ENCODE peak calls at places on chromosomes 4 and X, in seven cellular contexts. G is stimulated activated naive B cell treated with anti-CD40 and anti-IgM and Interleukin-4, amounts not matched to agents 10 μg/mL and 1 μg/mL and 100 μg/mL, for 72 hours; H is AG09309; T is A673; Q is activated T-cell treated with anti-CD3 and anti-CD28 coated beads for 1 hour; F is Kasumi-1; K is DMS153. O is an unnamed sample.

GRCh38 chr4:71211748-71212147 is 127.1 kb upstream of the SLC4A4 start:
- DNase-seq in T (no peak), H (no peak), Q (no peak), F (no peak), G (no peak), K (no peak), O (no peak)

GRCh38 chrX:10415704-10416001 is 204.7 kb downstream of the MID1 start:
- DNase-seq in T (no peak), Q (no peak), K (no peak), F (no peak), G (no peak), H (no peak), O (no peak)

GRCh38 chr4:12875640-12876243 is 608.4 kb downstream of the RAB28 start:
- DNase-seq in H (no peak), T (no peak), G (no peak), K (no peak), Q (no peak), F (no peak), O (no peak)

GRCh38 chrX:47687249-47687648 is 28.3 kb upstream of the UXT start:
- DNase-seq in K (no peak), G (no peak), H (no peak), T (no peak), Q (no peak), F (no peak), O (no peak)

GRCh38 chr4:107930821-107931774 is at the start of gene CYP2U1:
- DNase-seq in H (no peak), T (peak), F (peak), K (peak), Q (peak), G (peak), O (no peak)

GRCh38 chr4:27141530-27141929 is 280.9 kb downstream of the STIM2 start:
- DNase-seq in K (no peak), F (no peak), H (no peak), G (no peak), Q (no peak), T (no peak), O (no peak)

GRCh38 chr4:126051709-126052424 is 737.1 kb downstream of the FAT4 start:
- DNase-seq in Q (no peak), T (peak), G (no peak), K (no peak), F (no peak), H (peak), O (no peak)

GRCh38 chr4:122086338-122086737 is 65.8 kb upstream of the BLTP1 start:
- DNase-seq in G (no peak), F (no peak), T (no peak), Q (no peak), H (no peak), K (peak), O (no peak)

GRCh38 chr4:178664636-178665035 is 1222.4 kb upstream of the AGA start:
- DNase-seq in G (no peak), F (no peak), H (no peak), K (no peak), Q (no peak), T (no peak), O (no peak)

GRCh38 chr4:169621754-169622481 is 1.5 kb downstream of the CLCN3 start:
- DNase-seq in G (no peak), T (peak), F (peak), H (no peak), K (peak), Q (no peak), O (no peak)

GRCh38 chr4:8637456-8637984 is 45.0 kb downstream of the CPZ start:
- DNase-seq in K (no peak), T (no peak), F (no peak), H (no peak), Q (no peak), G (no peak), O (no peak)

GRCh38 chr4:2415213-2415612 is 3.2 kb downstream of the ZFYVE28 start:
- DNase-seq in Q (no peak), H (no peak), K (no peak), G (no peak), F (no peak), T (no peak), O (no peak)

GRCh38 chr4:48578132-48578964 is 88.3 kb downstream of the ZAR1 start:
- DNase-seq in K (no peak), T (peak), G (peak), H (peak), Q (peak), F (peak), O (no peak)

GRCh38 chr4:105179539-105180401 is 33.1 kb downstream of the TET2 start:
- DNase-seq in G (no peak), K (no peak), Q (no peak), T (no peak), H (no peak), F (no peak), O (no peak)

GRCh38 chr4:121182296-121182695 is 18.2 kb upstream of the TNIP3 start:
- DNase-seq in K (no peak), T (no peak), G (no peak), H (no peak), F (peak), Q (no peak), O (no peak)

GRCh38 chr4:72525938-72526337 is 43.1 kb downstream of the ADAMTS3 start:
- DNase-seq in F (no peak), K (no peak), H (peak), Q (no peak), G (no peak), T (no peak), O (no peak)

GRCh38 chrX:46574941-46575381 is 1.4 kb downstream of the CHST7 start:
- DNase-seq in K (peak), T (peak), Q (peak), H (no peak), F (no peak), G (peak), O (no peak)

GRCh38 chr4:107276052-107276451 is 239.9 kb upstream of the DKK2 start:
- DNase-seq in K (no peak), H (no peak), F (no peak), G (no peak), Q (no peak), T (no peak), O (no peak)

GRCh38 chr4:154044118-154044517 is 255.2 kb upstream of the SFRP2 start:
- DNase-seq in F (no peak), T (no peak), Q (no peak), K (no peak), G (no peak), H (no peak), O (no peak)

GRCh38 chrX:132710756-132711155 is 221.9 kb upstream of the MBNL3 start:
- DNase-seq in H (no peak), F (no peak), G (no peak), K (no peak), Q (no peak), T (no peak), O (no peak)

GRCh38 chrX:120559799-120560198 is 963 bp downstream of the CUL4B start:
- DNase-seq in H (no peak), T (peak), K (peak), F (peak), Q (no peak), G (no peak), O (no peak)

GRCh38 chr4:159297088-159297487 is 194.2 kb downstream of the RAPGEF2 start:
- DNase-seq in F (no peak), G (no peak), H (no peak), T (no peak), K (no peak), Q (no peak), O (no peak)

GRCh38 chr4:17232575-17233253 is 279.2 kb downstream of the QDPR start:
- DNase-seq in G (no peak), T (peak), K (peak), H (peak), Q (no peak), F (no peak), O (no peak)